ENCODE peak calls at places on chromosomes 7 and 10, in ten cellular contexts. H, M, J, O, Y, C, G, T, R and X are unnamed samples.

GRCh38 chr10:85967594-85967993 is 399.0 kb downstream of the GRID1 start:
- DNase-seq in G (peak; percentile 89), T (peak; percentile 10), C (no peak), R (no peak), M (no peak), H (no peak), O (no peak), Y (no peak), J (no peak), X (no peak)

GRCh38 chr7:158263110-158263963 is 324.3 kb downstream of the PTPRN2 start:
- DNase-seq in C (no peak), G (no peak), J (no peak), H (no peak), O (no peak), R (no peak), T (no peak), Y (no peak), M (no peak), X (no peak)

GRCh38 chr7:83410989-83411591 is 237.8 kb downstream of the SEMA3E start:
- DNase-seq in T (peak; percentile 60), R (no peak), M (peak; percentile 78), O (peak; percentile 16), H (peak; percentile 68), G (peak; percentile 53), C (peak; percentile 65), Y (no peak), J (no peak), X (peak; percentile 80)

GRCh38 chr7:98618786-98619185 is 1.7 kb downstream of the NPTX2 start:
- DNase-seq in O (no peak), G (peak; percentile 13), M (no peak), H (peak; percentile 15), J (no peak), Y (no peak), R (no peak), C (no peak), T (no peak), X (no peak)

GRCh38 chr7:54985405-54986360 is 33.1 kb upstream of the EGFR start:
- DNase-seq in H (peak; percentile 81), O (peak; percentile 81), G (peak; percentile 98), J (no peak), R (no peak), T (peak; percentile 94), Y (no peak), C (peak; percentile 50), M (no peak), X (peak; percentile 21)

GRCh38 chr10:88194041-88194887 is 330.8 kb downstream of the PTEN start:
- DNase-seq in M (no peak), J (no peak), R (no peak), H (peak; percentile 55), O (no peak), G (peak; percentile 77), T (peak; percentile 31), C (no peak), Y (no peak), X (no peak)

GRCh38 chr10:47035447-47036337 is 124.5 kb downstream of the PTPN20 start:
- DNase-seq in G (no peak), H (no peak), J (no peak), C (no peak), T (no peak), M (no peak), R (no peak), Y (peak; percentile 2), O (no peak), X (no peak)

GRCh38 chr10:75234683-75235374 is 928 bp downstream of the COMTD1 start:
- DNase-seq in O (no peak), M (peak; percentile 73), J (no peak), H (no peak), Y (peak; percentile 70), G (no peak), R (no peak), T (no peak), C (no peak), X (no peak)

GRCh38 chr10:7950981-7951847 is 103.3 kb upstream of the GATA3 start:
- DNase-seq in O (no peak), J (no peak), R (no peak), T (peak; percentile 22), Y (no peak), M (no peak), C (peak; percentile 15), H (peak; percentile 75), G (no peak), X (peak; percentile 37)

GRCh38 chr10:72505435-72505834 is 120.4 kb downstream of the MICU1 start:
- DNase-seq in H (no peak), C (no peak), R (no peak), T (no peak), M (no peak), J (no peak), G (no peak), Y (no peak), O (no peak), X (no peak)

GRCh38 chr10:113604572-113604971 is 51.7 kb downstream of the HABP2 start:
- DNase-seq in M (no peak), J (no peak), H (no peak), Y (no peak), R (no peak), T (no peak), O (no peak), G (no peak), C (no peak), X (no peak)

GRCh38 chr10:109474817-109475216 is 448.5 kb downstream of the XPNPEP1 start:
- DNase-seq in R (no peak), Y (no peak), G (no peak), J (no peak), T (no peak), O (no peak), H (no peak), C (no peak), M (peak; percentile 64), X (no peak)

GRCh38 chr10:88385601-88386203 is 197.4 kb downstream of the RNLS start:
- DNase-seq in T (no peak), Y (peak; percentile 9), M (no peak), G (peak; percentile 92), C (no peak), H (no peak), R (peak; percentile 83), O (no peak), J (no peak), X (no peak)

GRCh38 chr7:70574970-70575799 is 556.8 kb upstream of the GALNT17 start:
- DNase-seq in M (no peak), H (peak; percentile 28), O (no peak), J (no peak), G (peak; percentile 80), Y (no peak), C (peak; percentile 63), T (no peak), R (no peak), X (no peak)

GRCh38 chr7:98215561-98216495 is 4.6 kb downstream of the BHLHA15 start:
- DNase-seq in J (no peak), Y (no peak), O (no peak), T (no peak), H (no peak), M (no peak), G (no peak), C (no peak), R (no peak), X (no peak)

GRCh38 chr7:141301544-141301943 is 227.7 kb downstream of the TMEM178B start:
- DNase-seq in H (no peak), C (no peak), J (no peak), G (no peak), M (no peak), O (no peak), R (no peak), Y (no peak), T (no peak), X (no peak)

GRCh38 chr7:11341285-11341944 is 367.7 kb downstream of the PHF14 start:
- DNase-seq in Y (no peak), M (peak; percentile 54), J (no peak), G (peak; percentile 50), T (peak; percentile 18), H (peak; percentile 46), O (peak; percentile 48), C (peak; percentile 42), R (no peak), X (peak; percentile 73)
- TF ChIP-seq CTCF in Y (no peak), M (peak; percentile 62), J (no peak), G (peak; percentile 34), T (peak; percentile 8), H (peak; percentile 49), O (peak; percentile 62), C (peak; percentile 28), R (no peak), X (peak; percentile 61)

DNA sequence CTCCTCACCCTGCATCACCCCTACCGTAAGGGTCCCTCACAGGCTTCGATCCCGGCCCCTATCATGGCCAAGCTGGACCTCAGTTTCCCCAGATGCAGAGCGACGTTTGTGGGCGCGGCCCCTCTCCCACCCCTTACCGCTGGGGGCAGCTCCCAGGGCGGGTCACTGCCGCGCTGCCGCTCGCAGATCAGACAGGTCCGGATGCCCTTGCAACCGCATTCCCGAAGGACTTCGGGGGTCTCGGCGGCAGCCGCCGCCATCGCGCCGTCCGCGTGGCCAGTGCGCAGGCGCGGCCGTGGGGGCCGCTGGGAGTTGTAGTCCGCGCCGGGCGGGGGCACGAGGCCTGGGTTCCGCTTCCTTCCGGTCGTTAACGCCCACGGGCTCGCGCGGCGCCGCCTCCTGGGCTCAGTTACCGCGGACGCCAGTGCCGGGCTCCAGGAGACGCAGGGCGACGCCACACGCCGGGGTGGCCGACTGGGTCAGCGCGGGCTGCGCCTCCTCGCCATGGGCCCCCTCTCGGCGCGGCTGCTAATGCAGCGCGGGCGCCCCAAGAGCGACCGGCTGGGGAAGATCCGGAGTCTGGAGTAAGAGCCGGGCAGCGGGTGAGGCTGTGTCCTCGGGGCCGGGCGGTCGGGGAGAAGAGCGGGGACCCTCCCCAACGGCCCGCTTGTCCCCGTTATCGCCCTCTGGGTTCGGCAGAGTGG is at the start of the genes ALKBH4 and LRWD1:
- DNase-seq in C (peak; percentile 90), R (peak; percentile 94), T (peak; percentile 86), H (peak; percentile 90), O (peak; percentile 81), Y (peak; percentile 91), M (peak; percentile 90), G (peak; percentile 75), J (peak; percentile 92), X (peak; percentile 90)
- TF ChIP-seq CTCF in C (peak; percentile 9), R (peak; percentile 25), T (no peak), H (no peak), O (no peak), Y (no peak), M (no peak), G (peak; percentile 22), J (no peak), X (no peak)

GRCh38 chr7:85851571-85852193 is 664.8 kb upstream of the SEMA3D start:
- DNase-seq in R (no peak), O (no peak), C (peak; percentile 63), T (peak; percentile 73), G (peak; percentile 52), Y (no peak), J (no peak), H (peak; percentile 80), M (peak; percentile 42), X (peak; percentile 85)
- TF ChIP-seq CTCF in R (no peak), O (peak; percentile 23), C (peak; percentile 33), T (peak; percentile 56), G (peak; percentile 21), Y (no peak), J (no peak), H (peak; percentile 72), M (peak; percentile 73), X (peak; percentile 55)

DNA sequence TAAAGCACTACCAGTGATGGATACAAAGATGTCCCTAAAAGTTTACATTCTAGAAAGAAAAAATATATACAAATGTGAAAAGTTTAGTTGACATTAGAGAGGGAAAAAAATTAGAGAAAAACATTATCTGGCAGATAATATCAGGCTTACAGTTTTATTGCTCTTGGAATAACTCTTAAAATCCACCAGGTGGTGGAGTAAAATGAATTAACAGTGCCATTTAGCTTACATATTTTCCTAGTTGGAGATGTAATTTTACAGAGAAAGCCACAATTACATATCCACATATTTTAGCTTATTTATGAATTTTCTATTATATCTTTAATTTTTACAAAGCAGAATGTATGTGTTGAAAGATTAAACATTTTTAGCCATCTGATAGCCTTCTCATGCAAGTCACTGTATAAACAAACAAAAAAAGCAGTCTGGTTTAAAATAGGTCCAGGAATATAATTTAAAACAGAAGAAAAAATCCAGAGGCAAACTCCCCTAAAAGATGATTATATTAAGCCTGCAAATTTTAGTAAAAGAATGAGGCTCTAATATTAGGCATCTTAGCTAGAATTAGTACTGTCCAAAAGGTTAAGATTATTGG is 6.5 kb downstream of the CABCOCO1 start:
- DNase-seq in R (no peak), T (no peak), H (no peak), Y (no peak), C (no peak), M (no peak), G (no peak), J (no peak), O (no peak), X (peak; percentile 17)
- TF ChIP-seq CTCF in R (no peak), T (no peak), H (peak; percentile 23), Y (no peak), C (no peak), M (no peak), G (no peak), J (no peak), O (no peak), X (no peak)